ENCODE peak calls at places on chromosomes 5 and 9, in nine cellular contexts. K is brain microvascular endothelial cell; G is pancreas; C is sigmoid colon; E is CD8-positive, alpha-beta T cell; M is stomach; N is colonic mucosa; B is tibial artery; I is ascending aorta. Y is an unnamed sample.

GRCh38 chr9:36436909-36437308 is 36.8 kb upstream of the RNF38 start:
- DNase-seq in N (no peak), C (no peak), G (no peak), E (no peak), I (no peak), M (no peak), K (no peak), B (no peak), Y (no peak)

GRCh38 chr5:93909356-93909755 is 168.0 kb upstream of the POU5F2 start:
- DNase-seq in B (no peak), M (no peak), N (no peak), E (no peak), I (no peak), G (no peak), C (no peak), K (no peak), Y (no peak)

GRCh38 chr5:67773439-67773988 is 442.0 kb upstream of the PIK3R1 start:
- DNase-seq in G (no peak), B (no peak), N (peak; percentile 45), C (peak; percentile 69), I (no peak), M (no peak), E (no peak), K (peak; percentile 16), Y (no peak)

GRCh38 chr9:23695572-23695971 is 130.5 kb downstream of the ELAVL2 start:
- DNase-seq in K (no peak), E (no peak), B (no peak), C (no peak), I (no peak), M (no peak), G (no peak), N (no peak), Y (no peak)

GRCh38 chr5:95029569-95030366 is 255.1 kb downstream of the MCTP1 start:
- DNase-seq in E (no peak), C (no peak), N (no peak), B (no peak), G (no peak), M (no peak), I (no peak), K (no peak), Y (no peak)

GRCh38 chr5:61327761-61328753 is 4.0 kb upstream of the ZSWIM6 start:
- DNase-seq in I (no peak), E (no peak), B (no peak), N (no peak), G (no peak), M (no peak), K (peak; percentile 88), C (no peak), Y (peak; percentile 37)

GRCh38 chr9:120382453-120382852 is 197.5 kb downstream of the CDK5RAP2 start:
- DNase-seq in I (no peak), G (no peak), C (peak; percentile 36), K (no peak), E (no peak), N (no peak), M (no peak), B (no peak), Y (no peak)

GRCh38 chr5:154418344-154418820 is 27.4 kb upstream of the SAP30L start:
- DNase-seq in I (no peak), M (no peak), E (no peak), N (no peak), G (no peak), C (no peak), B (no peak), K (no peak), Y (no peak)

GRCh38 chr9:112180387-112180881 is 5.3 kb upstream of the SUSD1 start:
- DNase-seq in C (no peak), K (no peak), E (no peak), B (no peak), G (no peak), N (no peak), I (no peak), M (no peak), Y (no peak)

GRCh38 chr5:9197881-9198260 is 348.0 kb downstream of the SEMA5A start:
- DNase-seq in G (no peak), I (no peak), K (peak; percentile 69), N (no peak), M (no peak), C (no peak), E (no peak), B (no peak), Y (peak; percentile 25)

GRCh38 chr9:100104314-100104713 is 5.3 kb downstream of the INVS start:
- DNase-seq in C (no peak), E (no peak), K (peak; percentile 21), M (no peak), B (no peak), N (no peak), G (no peak), I (no peak), Y (no peak)

GRCh38 chr5:96219580-96220281 is 213.3 kb downstream of the PCSK1 start:
- DNase-seq in K (peak; percentile 74), I (no peak), E (no peak), G (no peak), C (no peak), N (no peak), B (no peak), M (no peak), Y (no peak)

GRCh38 chr9:34458967-34459355 is 356 bp downstream of the DNAI1 start:
- DNase-seq in G (peak; percentile 20), E (no peak), N (no peak), K (no peak), B (peak; percentile 28), I (no peak), M (no peak), C (peak; percentile 67), Y (no peak)

GRCh38 chr5:170896779-170897178 is 35.0 kb downstream of the RANBP17 start:
- DNase-seq in C (no peak), I (no peak), B (no peak), N (no peak), M (peak; percentile 26), K (peak; percentile 46), E (no peak), G (peak; percentile 14), Y (no peak)

GRCh38 chr9:99118782-99119466 is 14.0 kb downstream of the TGFBR1 start:
- DNase-seq in I (no peak), N (no peak), K (no peak), C (no peak), M (no peak), G (no peak), E (peak; percentile 41), B (no peak), Y (no peak)

GRCh38 chr9:117088786-117089185 is 326.1 kb downstream of the ASTN2 start:
- DNase-seq in K (no peak), E (no peak), I (no peak), N (no peak), M (no peak), G (no peak), C (no peak), B (no peak), Y (no peak)

GRCh38 chr9:99416007-99416406 is 193.9 kb downstream of the SEC61B start:
- DNase-seq in E (no peak), K (no peak), I (no peak), C (no peak), M (no peak), G (no peak), N (no peak), B (no peak), Y (peak; percentile 10)

GRCh38 chr9:106862115-106862945 is 636 bp upstream of the ZNF462 start:
- DNase-seq in G (peak; percentile 22), I (no peak), C (peak; percentile 73), B (no peak), E (no peak), M (no peak), N (peak; percentile 77), K (peak; percentile 32), Y (peak; percentile 22)

GRCh38 chr9:106859957-106860715 is 2.8 kb upstream of the ZNF462 start:
- DNase-seq in C (peak; percentile 82), K (no peak), E (no peak), I (no peak), B (no peak), G (peak; percentile 20), N (peak; percentile 70), M (no peak), Y (peak; percentile 9)

GRCh38 chr9:106861585-106862114 is 1.3 kb upstream of the ZNF462 start:
- DNase-seq in I (no peak), N (no peak), G (no peak), M (no peak), E (no peak), K (no peak), C (no peak), B (no peak), Y (no peak)

GRCh38 chr9:106860731-106861584 is 2.0 kb upstream of the ZNF462 start:
- DNase-seq in E (no peak), G (peak; percentile 22), M (no peak), C (peak; percentile 75), N (peak; percentile 70), I (no peak), B (no peak), K (peak; percentile 20), Y (no peak)

DNA sequence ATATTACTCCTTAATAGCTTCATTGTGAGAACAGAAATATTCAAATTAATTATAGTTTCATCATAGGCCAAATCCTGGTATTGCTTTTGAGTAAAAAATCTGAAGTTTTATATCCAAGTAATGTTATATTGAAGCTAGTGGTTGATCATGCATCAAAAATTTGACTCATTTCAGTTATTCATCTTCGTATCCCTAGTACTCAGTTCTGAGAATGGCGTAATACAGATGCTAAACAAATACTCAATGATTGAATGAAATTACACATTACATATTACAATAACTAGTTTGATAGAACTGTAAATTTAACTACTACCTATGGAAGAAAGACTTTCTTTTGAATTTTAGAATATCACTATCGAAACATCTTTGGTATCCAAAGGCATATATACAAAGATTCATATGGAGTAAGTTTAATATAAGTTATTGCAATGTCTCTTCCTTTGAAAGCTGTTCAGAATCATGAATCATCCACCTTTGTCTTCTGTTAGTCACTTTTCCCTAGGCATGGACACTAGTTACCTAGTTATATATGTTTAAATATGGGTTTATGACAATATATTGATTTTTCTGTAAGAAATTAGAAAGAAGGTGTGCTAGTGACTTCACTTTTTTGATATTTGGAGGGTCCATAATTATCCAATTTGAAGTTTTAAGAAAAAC is 5.0 kb upstream of the ZNF462 start:
- DNase-seq in I (no peak), M (no peak), G (no peak), E (no peak), C (no peak), K (no peak), N (no peak), B (no peak), Y (no peak)
- H3K4me3 ChIP-seq in I (no peak overlapping the region), M (no peak overlapping the region), G (no peak overlapping the region), E (no peak overlapping the region), C (no peak overlapping the region), K (no peak overlapping the region), N (no peak overlapping the region), B (no peak overlapping the region), Y (no peak overlapping the region)

GRCh38 chr5:113232246-113232645 is 202.5 kb downstream of the TSSK1B start:
- DNase-seq in G (no peak), I (no peak), N (no peak), B (no peak), E (no peak), M (no peak), K (no peak), C (no peak), Y (no peak)
- H3K36me3 ChIP-seq in G (no peaks in the 10 kb centered on the region), I (no peaks in the 10 kb centered on the region), N (no peaks in the 10 kb centered on the region), B (no peaks in the 10 kb centered on the region), E (no peaks in the 10 kb centered on the region), M (no peaks in the 10 kb centered on the region), K (no peaks in the 10 kb centered on the region), C (no peaks in the 10 kb centered on the region), Y (no peaks in the 10 kb centered on the region)

GRCh38 chr5:42949348-42950090 is 90.6 kb downstream of the ANXA2R start:
- DNase-seq in N (peak; percentile 64), G (peak; percentile 31), E (peak; percentile 25), C (peak; percentile 75), M (peak; percentile 58), K (peak; percentile 87), B (peak; percentile 61), I (peak; percentile 29), Y (peak; percentile 62)
- TF ChIP-seq CTCF in N (peak; percentile 38), G (no peak), E (no peak), C (peak; percentile 26), M (peak; percentile 7), K (peak; percentile 80), B (peak; percentile 47), I (no peak), Y (peak; percentile 47)

GRCh38 chr9:129497837-129498450 is 123.0 kb downstream of the C9orf50 start:
- DNase-seq in C (peak; percentile 74), M (no peak), N (no peak), B (no peak), I (no peak), K (no peak), G (no peak), E (no peak), Y (no peak)
- H3K4me3 ChIP-seq in C (peak overlapping the region; percentile 71), M (peak overlapping the region; percentile 65), N (peak overlapping the region; percentile 53), B (peak overlapping the region; percentile 62), I (peak overlapping the region; percentile 68), K (peak overlapping the region; percentile 60), G (peak overlapping the region; percentile 58), E (no peak overlapping the region), Y (no peak overlapping the region)